ENCODE peak calls at places on chromosome 14, in nine cellular contexts. E is ACHN, M is SHP77, O is A549, X is posterior vena cava, W is adrenal gland, I is progenitor cell of endocrine pancreas, F is activated gamma-delta T cell treated with Interleukin-2 at 50 U/mL for 16 hours, N is DMS53. V is an unnamed sample.
A peak's percentile ranks its signal among the peaks of the same experiment; 100 is the strongest.

GRCh38 chr14:51666831-51667230 is 15.1 kb downstream of the FRMD6 start:
- DNase-seq in M (no peak), N (no peak), W (peak; percentile 27), O (no peak), X (no peak), I (no peak), F (no peak), E (no peak), V (no peak)

GRCh38 chr14:105126126-105126969 is 42.2 kb downstream of the JAG2 start:
- DNase-seq in X (peak; percentile 72), E (no peak), O (no peak), M (no peak), W (no peak), N (no peak), I (no peak), F (no peak), V (no peak)

GRCh38 chr14:69666112-69666511 is 54.7 kb downstream of the SUSD6 start:
- DNase-seq in I (no peak), E (no peak), M (no peak), F (no peak), O (no peak), N (no peak), W (no peak), X (no peak), V (no peak)

GRCh38 chr14:100533647-100534485 is 53.4 kb downstream of the BEGAIN start:
- DNase-seq in F (peak; percentile 2), W (peak; percentile 54), E (no peak), N (no peak), M (no peak), I (peak; percentile 5), X (peak; percentile 80), O (no peak), V (no peak)

GRCh38 chr14:76430017-76430416 is 54.1 kb downstream of the ESRRB start:
- DNase-seq in I (no peak), E (no peak), W (no peak), F (no peak), M (no peak), N (no peak), X (no peak), O (no peak), V (no peak)

GRCh38 chr14:52025310-52025709 is 36.0 kb downstream of the RTRAF start:
- DNase-seq in F (no peak), W (no peak), O (no peak), X (no peak), I (no peak), E (no peak), M (no peak), N (no peak), V (no peak)

GRCh38 chr14:36224176-36224575 is 47.7 kb upstream of the PTCSC3 start:
- DNase-seq in W (no peak), O (no peak), M (no peak), N (no peak), X (no peak), E (no peak), I (no peak), F (no peak), V (no peak)

GRCh38 chr14:24895243-24895583 is 154.7 kb downstream of the STXBP6 start:
- DNase-seq in I (no peak), W (no peak), O (no peak), M (no peak), F (no peak), N (no peak), X (no peak), E (no peak), V (no peak)

GRCh38 chr14:45298427-45299117 is 45.6 kb upstream of the MIS18BP1 start:
- DNase-seq in F (no peak), X (no peak), E (no peak), M (no peak), I (no peak), O (no peak), W (no peak), N (no peak), V (no peak)

GRCh38 chr14:55160989-55161388 is 30.4 kb downstream of the DLGAP5 start:
- DNase-seq in X (no peak), I (no peak), O (peak; percentile 38), F (no peak), N (peak; percentile 66), W (no peak), E (peak; percentile 51), M (no peak), V (no peak)

GRCh38 chr14:79161576-79161975 is 991.4 kb downstream of the NRXN3 start:
- DNase-seq in F (no peak), N (no peak), E (no peak), O (no peak), X (no peak), I (peak; percentile 37), M (no peak), W (no peak), V (no peak)

GRCh38 chr14:42911642-42912041 is 1305.0 kb downstream of the LRFN5 start:
- DNase-seq in X (no peak), M (no peak), I (no peak), F (no peak), O (no peak), W (no peak), N (peak; percentile 20), E (peak; percentile 1), V (no peak)

GRCh38 chr14:23645812-23646647 is 9.9 kb downstream of the DHRS2 start:
- DNase-seq in I (no peak), F (no peak), W (no peak), N (no peak), O (no peak), E (no peak), X (no peak), M (no peak), V (no peak)

V was measured in NCI-H1092.